ENCODE peak calls at places on chromosomes 5 and 9, in nine cellular contexts. Y is A549, E is neural crest cell, W is OCI-LY7, U is left ventricle myocardium inferior, N is uterus, Q is GM12878, I is upper lobe of right lung, S is cardiac muscle cell. K is an unnamed sample.

GRCh38 chr9:38671372-38671731 is 48.6 kb downstream of the FAM240B start:
- DNase-seq in U (no peak), I (no peak), S (no peak), Y (no peak), E (no peak), Q (no peak), N (no peak), W (no peak), K (no peak)

GRCh38 chr9:21323091-21323490 is 12.1 kb downstream of the KLHL9 start:
- DNase-seq in U (no peak), W (no peak), S (no peak), E (no peak), I (no peak), Y (no peak), Q (no peak), N (no peak), K (no peak)

GRCh38 chr5:124514966-124515365 is 231.5 kb downstream of the ZNF608 start:
- DNase-seq in Y (no peak), U (no peak), N (no peak), W (no peak), S (no peak), Q (no peak), E (no peak), I (no peak), K (no peak)

GRCh38 chr5:82312373-82312856 is 34.3 kb upstream of the RPS23 start:
- DNase-seq in I (no peak), N (peak; percentile 68), U (peak; percentile 59), E (peak; percentile 73), Y (peak; percentile 69), Q (no peak), S (peak; percentile 87), W (peak; percentile 35), K (peak; percentile 58)

GRCh38 chr9:137368431-137369110 is 54.4 kb downstream of the EXD3 start:
- DNase-seq in I (no peak), W (no peak), Q (no peak), Y (no peak), E (no peak), S (no peak), N (no peak), U (peak; percentile 62), K (no peak)

GRCh38 chr9:86600291-86600690 is 246.1 kb upstream of the TUT7 start:
- DNase-seq in U (no peak), Q (no peak), S (no peak), W (no peak), Y (no peak), E (no peak), I (no peak), N (no peak), K (no peak)

GRCh38 chr9:22170162-22170932 is 161.2 kb upstream of the CDKN2B start:
- DNase-seq in U (no peak), Y (peak; percentile 82), W (no peak), N (no peak), I (no peak), E (no peak), Q (no peak), S (no peak), K (no peak)

GRCh38 chr5:163571755-163572154 is 66.3 kb downstream of the MAT2B start:
- DNase-seq in Y (no peak), Q (no peak), U (no peak), N (no peak), S (no peak), W (no peak), E (no peak), I (no peak), K (no peak)

GRCh38 chr9:130780865-130781504 is 54.1 kb upstream of the ABL1 start:
- DNase-seq in W (no peak), U (peak; percentile 56), I (no peak), N (peak; percentile 92), Q (no peak), E (no peak), Y (peak; percentile 88), S (no peak), K (peak; percentile 65)

GRCh38 chr5:42840842-42841574 is 29.3 kb upstream of the SELENOP start:
- DNase-seq in W (no peak), E (no peak), U (no peak), N (no peak), S (no peak), Q (no peak), Y (no peak), I (no peak), K (no peak)

GRCh38 chr9:134606951-134607733 is 34.5 kb upstream of the COL5A1 start:
- DNase-seq in N (peak; percentile 6), U (no peak), I (no peak), Q (no peak), W (peak; percentile 4), E (no peak), Y (no peak), S (no peak), K (peak; percentile 15)

GRCh38 chr9:127204771-127205470 is 59.7 kb upstream of the GARNL3 start:
- DNase-seq in U (peak; percentile 20), W (peak; percentile 35), I (no peak), Q (no peak), N (no peak), Y (peak; percentile 39), E (no peak), S (no peak), K (peak; percentile 39)

GRCh38 chr5:14309199-14309598 is 166.1 kb downstream of the TRIO start:
- DNase-seq in S (no peak), E (no peak), N (no peak), U (no peak), Y (no peak), I (no peak), W (no peak), Q (no peak), K (no peak)
- TF ChIP-seq CTCF in S (no peak), E (no peak), N (no peak), U (no peak), Y (no peak), I (no peak), W (no peak), Q (no peak), K (no peak)

GRCh38 chr9:83649080-83649479 is 26.1 kb downstream of the IDNK start:
- DNase-seq in E (peak; percentile 55), Y (peak; percentile 63), I (peak; percentile 82), W (peak; percentile 62), Q (no peak), S (peak; percentile 48), N (peak; percentile 27), U (peak; percentile 68), K (peak; percentile 66)
- TF ChIP-seq CTCF in E (peak; percentile 78), Y (peak; percentile 77), I (peak; percentile 82), W (peak; percentile 78), Q (peak; percentile 65), S (peak; percentile 80), N (peak; percentile 37), U (peak; percentile 77), K (peak; percentile 84)

GRCh38 chr9:14111670-14112069 is 202.3 kb downstream of the NFIB start:
- DNase-seq in Q (no peak), W (no peak), S (no peak), E (no peak), I (no peak), Y (no peak), N (no peak), U (no peak), K (no peak)
- TF ChIP-seq CTCF in Q (no peak), W (no peak), S (no peak), E (no peak), I (no peak), Y (no peak), N (no peak), U (no peak), K (no peak)

GRCh38 chr5:156922207-156922792 is 40.7 kb downstream of the TIMD4 start:
- DNase-seq in S (no peak), Y (no peak), I (no peak), W (no peak), E (no peak), U (no peak), N (no peak), Q (peak; percentile 66), K (no peak)

GRCh38 chr5:156918311-156918845 is 44.6 kb downstream of the TIMD4 start:
- DNase-seq in N (no peak), S (no peak), E (no peak), Q (no peak), U (no peak), I (no peak), W (no peak), Y (no peak), K (no peak)

GRCh38 chr5:156920042-156920860 is 42.8 kb downstream of the TIMD4 start:
- DNase-seq in I (no peak), N (no peak), W (no peak), Y (no peak), E (no peak), S (peak; percentile 5), Q (peak; percentile 77), U (no peak), K (no peak)

GRCh38 chr5:156920861-156921431 is 42.1 kb downstream of the TIMD4 start:
- DNase-seq in E (no peak), Y (no peak), S (no peak), U (no peak), Q (no peak), N (no peak), I (no peak), W (peak; percentile 47), K (no peak)
- TF ChIP-seq CTCF in E (no peak), Y (no peak), S (no peak), U (no peak), Q (no peak), N (no peak), I (no peak), W (no peak), K (no peak)

GRCh38 chr9:2872941-2873323 is 29.0 kb upstream of the PUM3 start:
- DNase-seq in W (no peak), I (no peak), E (no peak), Y (no peak), N (no peak), U (no peak), S (no peak), Q (no peak), K (no peak)
- TF ChIP-seq CTCF in W (no peak), I (no peak), E (peak; percentile 4), Y (no peak), N (no peak), U (no peak), S (no peak), Q (no peak), K (no peak)

DNA sequence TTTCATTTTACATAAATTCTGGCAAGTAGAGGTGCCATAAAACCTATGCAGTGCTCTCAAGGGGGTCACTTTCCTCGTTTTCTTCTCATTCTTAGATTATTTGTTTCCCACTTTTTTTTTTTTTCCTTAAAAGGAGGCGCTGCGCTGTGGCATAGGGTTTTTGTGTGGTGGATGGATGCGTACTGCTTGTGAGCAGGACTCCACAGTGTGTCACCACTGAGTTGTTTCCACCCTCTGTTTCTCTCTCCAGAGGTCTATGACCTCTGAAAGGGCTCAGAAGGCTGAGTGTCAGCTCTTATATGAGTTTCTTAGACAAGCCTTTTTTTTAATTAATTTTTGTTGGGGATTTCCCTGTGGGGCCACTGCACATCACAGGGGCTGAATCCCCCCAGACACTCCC is 13.6 kb upstream of the CLTB start:
- DNase-seq in W (peak; percentile 52), N (no peak), S (no peak), I (no peak), Y (peak; percentile 49), Q (no peak), E (no peak), U (no peak), K (no peak)
- TF ChIP-seq CTCF in W (peak; percentile 56), N (no peak), S (no peak), I (no peak), Y (no peak), Q (no peak), E (no peak), U (no peak), K (no peak)

K was measured in Peyer's patch.